ENCODE peak calls at places on chromosomes 4 and X, in seven cellular contexts. K is K562, U is upper lobe of left lung, F is body of pancreas, T is tibial nerve, B is uterus, O is breast epithelium. G is an unnamed sample.

GRCh38 chr4:168076989-168077725 is 15.2 kb upstream of the ANXA10 start:
- DNase-seq in K (peak), U (no peak), F (peak), T (peak), B (no peak), O (no peak), G (no peak)

GRCh38 chr4:622071-622995 is 3.0 kb upstream of the PDE6B start:
- DNase-seq in K (no peak), U (no peak), F (no peak), T (no peak), B (no peak), O (peak), G (no peak)

GRCh38 chr4:82779032-82779431 is 19.6 kb downstream of the SCD5 start:
- DNase-seq in K (no peak), U (no peak), F (no peak), T (no peak), B (no peak), O (no peak), G (peak)

GRCh38 chr4:118741456-118741855 is 56.3 kb downstream of the METTL14 start:
- DNase-seq in K (no peak), U (no peak), F (no peak), T (no peak), B (no peak), O (no peak), G (no peak)

GRCh38 chr4:99117876-99118693 is 26.0 kb downstream of the ADH4 start:
- DNase-seq in K (peak), U (no peak), F (no peak), T (no peak), B (no peak), O (no peak), G (no peak)

GRCh38 chr4:1400861-1401408 is 5.3 kb downstream of the NKX1-1 start:
- DNase-seq in K (no peak), U (no peak), F (no peak), T (no peak), B (no peak), O (no peak), G (peak)

GRCh38 chrX:118211891-118212816 is 95.5 kb upstream of the KLHL13 start:
- DNase-seq in K (no peak), U (no peak), F (no peak), T (no peak), B (no peak), O (no peak), G (no peak)

GRCh38 chr4:185634066-185634652 is 98.9 kb upstream of the PDLIM3 start:
- DNase-seq in K (peak), U (no peak), F (no peak), T (no peak), B (no peak), O (no peak), G (no peak)

GRCh38 chrX:48938721-48939416 is 18.5 kb downstream of the OTUD5 start:
- DNase-seq in K (no peak), U (no peak), F (no peak), T (no peak), B (no peak), O (no peak), G (no peak)

GRCh38 chr4:154049457-154050181 is 260.7 kb upstream of the SFRP2 start:
- DNase-seq in K (peak), U (no peak), F (no peak), T (no peak), B (peak), O (no peak), G (no peak)

GRCh38 chr4:128709268-128709667 is 100.2 kb upstream of the JADE1 start:
- DNase-seq in K (no peak), U (no peak), F (no peak), T (no peak), B (no peak), O (no peak), G (no peak)

GRCh38 chr4:128711361-128711760 is 98.1 kb upstream of the JADE1 start:
- DNase-seq in K (no peak), U (no peak), F (no peak), T (no peak), B (no peak), O (no peak), G (no peak)

GRCh38 chr4:128703948-128704347 is 105.6 kb upstream of the JADE1 start:
- DNase-seq in K (no peak), U (no peak), F (no peak), T (no peak), B (no peak), O (no peak), G (no peak)

DNA sequence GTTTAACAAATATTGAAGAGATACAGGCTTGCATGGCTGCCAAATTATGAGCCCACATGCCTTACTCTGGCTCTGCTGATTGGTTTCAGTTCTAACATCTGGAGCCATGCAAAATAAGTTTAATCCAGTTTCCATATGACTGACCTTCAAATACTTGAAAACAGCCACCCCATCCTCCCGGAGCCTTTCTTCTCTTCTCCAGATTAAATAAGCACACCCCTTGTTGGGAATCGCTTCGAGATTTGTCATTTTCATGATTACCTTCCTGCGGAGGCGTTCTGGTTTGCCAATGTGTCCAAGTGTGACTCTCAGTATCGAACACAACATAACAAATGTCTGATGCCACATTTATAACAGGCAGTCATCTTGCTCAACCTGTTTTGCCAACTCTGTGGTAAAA is 101.6 kb upstream of the JADE1 start:
- DNase-seq in K (no peak), U (no peak), F (peak), T (no peak), B (no peak), O (no peak), G (no peak)
- H3K4me3 ChIP-seq in K (no peak), U (no peak), F (no peak), T (no peak), B (no peak), O (no peak), G (no peak)

GRCh38 chr4:152540941-152541340 is 5.0 kb upstream of the FBXW7 start:
- DNase-seq in K (no peak), U (peak), F (no peak), T (no peak), B (no peak), O (no peak), G (no peak)
- TF ChIP-seq POLR2A in K (no peak), U (no peak), F (no peak), T (no peak), B (no peak), O (no peak), G (no peak)

GRCh38 chrX:33045882-33046281 is 165.5 kb downstream of the DMD start:
- DNase-seq in K (no peak), U (no peak), F (no peak), T (no peak), B (no peak), O (no peak), G (no peak)

GRCh38 chrX:33045245-33045644 is 166.1 kb downstream of the DMD start:
- DNase-seq in K (no peak), U (no peak), F (no peak), T (no peak), B (no peak), O (no peak), G (no peak)

DNA sequence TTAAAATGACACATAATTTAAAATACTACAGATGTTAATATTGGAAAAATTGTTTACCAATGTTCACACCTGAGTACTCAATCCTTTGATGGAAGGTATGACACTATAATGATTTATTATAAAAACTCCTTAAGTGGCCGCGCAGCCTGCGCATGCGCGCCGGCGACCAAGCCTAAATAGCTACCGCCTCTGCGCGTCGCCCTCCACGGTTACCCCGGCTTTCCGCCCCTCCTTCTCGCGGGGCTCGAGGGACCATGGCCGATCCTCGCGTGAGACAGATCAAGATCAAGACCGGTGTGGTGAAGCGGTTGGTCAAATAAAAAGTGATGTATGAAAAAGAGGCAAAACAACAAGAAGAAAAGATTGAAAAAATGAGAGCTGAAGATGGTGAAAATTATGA is 170.2 kb downstream of the DMD start:
- DNase-seq in K (no peak), U (peak), F (no peak), T (no peak), B (no peak), O (no peak), G (no peak)
- TF ChIP-seq CTCF in K (no peak), U (no peak), F (no peak), T (no peak), B (no peak), O (no peak), G (no peak)

GRCh38 chrX:129771266-129771995 is 8.3 kb upstream of the SASH3 start:
- DNase-seq in K (no peak), U (no peak), F (no peak), T (no peak), B (no peak), O (no peak), G (no peak)

GRCh38 chrX:129769467-129770154 is 10.1 kb upstream of the SASH3 start:
- DNase-seq in K (no peak), U (no peak), F (no peak), T (no peak), B (no peak), O (no peak), G (no peak)

GRCh38 chrX:129768186-129768585 is 11.6 kb upstream of the SASH3 start:
- DNase-seq in K (no peak), U (no peak), F (no peak), T (no peak), B (no peak), O (no peak), G (no peak)

GRCh38 chrX:129772796-129773431 is 6.8 kb upstream of the SASH3 start:
- DNase-seq in K (no peak), U (no peak), F (no peak), T (no peak), B (no peak), O (no peak), G (peak)

GRCh38 chrX:129768586-129769466 is 10.9 kb upstream of the SASH3 start:
- DNase-seq in K (no peak), U (no peak), F (no peak), T (no peak), B (no peak), O (no peak), G (no peak)
- H3K4me3 ChIP-seq in K (no peak), U (no peak), F (no peak), T (no peak), B (no peak), O (no peak), G (no peak)

DNA sequence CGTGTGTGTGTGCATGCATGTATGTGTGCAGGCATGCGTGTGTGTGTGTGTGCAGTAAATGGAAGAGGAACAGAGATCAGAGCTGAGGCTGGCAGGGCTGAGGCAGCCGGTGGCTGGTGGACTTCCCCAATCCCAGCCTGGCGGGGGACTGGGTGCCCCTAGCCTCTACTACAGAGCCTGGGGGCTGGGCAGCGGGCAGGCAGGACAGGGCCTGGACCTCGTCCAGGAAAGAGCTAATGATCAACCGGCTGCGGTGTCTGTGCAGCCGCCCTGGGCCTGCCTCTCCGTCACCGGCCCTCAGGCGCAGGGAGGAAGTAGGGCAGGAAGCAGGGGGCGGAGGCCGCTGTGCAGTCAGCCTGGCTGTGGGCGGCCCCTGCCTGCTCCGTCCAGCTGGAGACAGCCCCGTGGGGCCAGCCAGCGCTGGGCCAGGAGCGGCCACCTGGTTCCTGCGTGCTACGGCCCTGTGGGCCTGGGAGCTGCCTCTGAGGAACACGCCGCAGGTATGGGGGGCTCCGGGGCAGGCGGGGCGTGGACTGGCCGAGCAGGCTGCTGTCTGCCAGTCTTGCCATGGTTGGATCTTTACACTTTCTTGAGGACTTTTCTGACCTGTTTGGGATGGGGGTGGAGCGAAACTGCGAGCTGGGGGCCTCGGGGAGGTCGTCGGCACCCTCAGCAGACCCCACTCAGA is at the start of gene SH3TC1:
- DNase-seq in K (peak), U (peak), F (peak), T (peak), B (peak), O (peak), G (peak)
- TF ChIP-seq POLR2A in K (no peak), U (peak), F (peak), T (peak), B (no peak), O (no peak), G (no peak)

DNA sequence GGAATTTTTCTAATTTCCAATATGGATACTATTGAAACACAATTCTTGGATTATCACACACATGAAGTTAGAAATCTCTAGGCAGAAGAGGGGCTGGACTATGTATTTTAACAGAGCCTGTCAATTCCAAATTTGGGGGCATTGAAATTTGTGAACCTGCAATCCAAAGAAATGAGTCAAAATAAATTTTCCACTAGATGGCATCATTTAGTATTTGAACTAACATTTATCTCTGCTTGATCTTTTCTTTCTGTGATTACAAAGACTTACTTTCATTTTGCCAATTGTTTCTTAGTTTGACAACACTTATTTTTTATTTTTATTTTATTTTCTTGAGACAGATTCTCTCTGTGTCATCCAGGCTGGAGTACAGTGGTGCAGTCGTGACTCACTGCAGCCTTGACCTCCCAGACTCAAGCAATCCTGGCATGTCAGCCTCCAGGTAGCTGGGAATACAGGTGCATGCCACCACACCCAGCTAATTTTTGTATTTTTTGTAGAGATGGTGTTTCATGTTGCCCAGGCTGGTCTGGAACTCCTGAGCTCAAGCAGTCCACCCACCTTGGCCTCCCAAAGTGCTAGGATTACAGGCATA is 2.7 kb upstream of the PYURF start:
- DNase-seq in K (no peak), U (no peak), F (no peak), T (no peak), B (no peak), O (no peak), G (no peak)
- TF ChIP-seq CTCF in K (no peak), U (peak), F (no peak), T (peak), B (peak), O (no peak), G (no peak)

DNA sequence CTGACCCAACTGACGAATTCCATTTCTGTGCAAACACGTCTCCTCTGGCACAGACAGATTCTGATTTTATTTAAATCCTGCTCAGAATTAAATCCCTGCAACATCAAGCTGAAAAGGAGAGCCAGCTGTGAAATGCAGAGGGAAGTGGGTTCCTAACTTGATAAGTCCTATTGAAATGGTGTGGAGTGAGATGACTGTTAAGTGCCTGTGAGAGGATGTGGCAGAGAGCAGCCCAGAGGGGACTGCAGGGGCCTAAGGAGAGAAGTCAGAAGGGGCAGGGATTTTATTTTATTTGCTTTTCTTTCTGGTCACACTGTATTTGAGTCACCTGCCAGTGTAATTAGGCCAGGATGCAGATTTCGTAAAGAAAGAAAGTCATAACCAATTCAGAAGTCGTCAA is 277.4 kb downstream of the NKX6-1 start:
- DNase-seq in K (no peak), U (no peak), F (no peak), T (no peak), B (no peak), O (no peak), G (no peak)
- H3K4me3 ChIP-seq in K (no peak), U (no peak), F (no peak), T (no peak), B (no peak), O (no peak), G (no peak)